ENCODE peak calls at places on chromosomes 12 and 14, in eight cellular contexts. Y is HFFc6, C is left ventricle myocardium inferior, R is fibroblast of mammary gland, D is fibroblast of lung, A is ovary, T is DND-41, I is Calu3. H is an unnamed sample.

GRCh38 chr12:87157791-87158190 is 871.4 kb downstream of the C12orf50 start:
- DNase-seq in Y (peak), C (no peak), R (peak), D (peak), A (no peak), T (no peak), I (no peak), H (no peak)

GRCh38 chr12:116916122-116916521 is 5.4 kb downstream of the FBXW8 start:
- DNase-seq in Y (peak), C (no peak), R (peak), D (peak), A (no peak), T (no peak), I (peak), H (no peak)

GRCh38 chr12:124564232-124564958 is 3.0 kb downstream of the NCOR2 start:
- DNase-seq in Y (no peak), C (no peak), R (no peak), D (no peak), A (no peak), T (no peak), I (no peak), H (no peak)

GRCh38 chr14:86777950-86778602 is 1214.9 kb downstream of the GALC start:
- DNase-seq in Y (peak), C (no peak), R (peak), D (peak), A (no peak), T (no peak), I (no peak), H (no peak)

GRCh38 chr14:90575781-90576180 is 179.0 kb downstream of the CALM1 start:
- DNase-seq in Y (no peak), C (no peak), R (no peak), D (no peak), A (no peak), T (no peak), I (no peak), H (no peak)

GRCh38 chr14:75088566-75089373 is 19.3 kb downstream of the ZC2HC1C start:
- DNase-seq in Y (peak), C (no peak), R (peak), D (peak), A (peak), T (peak), I (peak), H (no peak)

GRCh38 chr12:108772247-108772646 is 40.9 kb upstream of the CORO1C start:
- DNase-seq in Y (no peak), C (peak), R (no peak), D (no peak), A (no peak), T (peak), I (no peak), H (no peak)

GRCh38 chr14:103910984-103911383 is 17.3 kb upstream of the TDRD9 start:
- DNase-seq in Y (no peak), C (no peak), R (no peak), D (no peak), A (no peak), T (no peak), I (no peak), H (no peak)

GRCh38 chr12:89162704-89163261 is 189.5 kb downstream of the DUSP6 start:
- DNase-seq in Y (peak), C (peak), R (peak), D (peak), A (peak), T (peak), I (no peak), H (peak)

GRCh38 chr14:50218501-50218900 is 12.9 kb downstream of the SOS2 start:
- DNase-seq in Y (no peak), C (no peak), R (peak), D (no peak), A (no peak), T (no peak), I (no peak), H (no peak)

GRCh38 chr12:32450768-32451167 is 51.4 kb downstream of the FGD4 start:
- DNase-seq in Y (no peak), C (no peak), R (no peak), D (no peak), A (no peak), T (no peak), I (no peak), H (no peak)

GRCh38 chr14:28767851-28768548 is 1.4 kb downstream of the FOXG1 start:
- DNase-seq in Y (no peak), C (no peak), R (no peak), D (no peak), A (no peak), T (no peak), I (no peak), H (no peak)

GRCh38 chr12:110704750-110705149 is 15.8 kb upstream of the HVCN1 start:
- DNase-seq in Y (no peak), C (no peak), R (no peak), D (no peak), A (no peak), T (no peak), I (peak), H (no peak)

GRCh38 chr12:123043536-123044001 is 63.1 kb downstream of the ARL6IP4 start:
- DNase-seq in Y (peak), C (peak), R (peak), D (peak), A (peak), T (peak), I (peak), H (peak)

GRCh38 chr12:109777544-109777943 is 55.7 kb downstream of the TRPV4 start:
- DNase-seq in Y (peak), C (no peak), R (peak), D (peak), A (no peak), T (peak), I (peak), H (no peak)

GRCh38 chr14:91320266-91320665 is 75.8 kb upstream of the GPR68 start:
- DNase-seq in Y (no peak), C (no peak), R (no peak), D (no peak), A (no peak), T (no peak), I (no peak), H (no peak)

GRCh38 chr12:94498073-94498472 is 38.4 kb upstream of the CEP83 start:
- DNase-seq in Y (no peak), C (no peak), R (no peak), D (no peak), A (no peak), T (peak), I (no peak), H (no peak)

GRCh38 chr12:120394483-120395367 is 25.8 kb upstream of the MSI1 start:
- DNase-seq in Y (no peak), C (no peak), R (no peak), D (no peak), A (no peak), T (no peak), I (peak), H (no peak)

DNA sequence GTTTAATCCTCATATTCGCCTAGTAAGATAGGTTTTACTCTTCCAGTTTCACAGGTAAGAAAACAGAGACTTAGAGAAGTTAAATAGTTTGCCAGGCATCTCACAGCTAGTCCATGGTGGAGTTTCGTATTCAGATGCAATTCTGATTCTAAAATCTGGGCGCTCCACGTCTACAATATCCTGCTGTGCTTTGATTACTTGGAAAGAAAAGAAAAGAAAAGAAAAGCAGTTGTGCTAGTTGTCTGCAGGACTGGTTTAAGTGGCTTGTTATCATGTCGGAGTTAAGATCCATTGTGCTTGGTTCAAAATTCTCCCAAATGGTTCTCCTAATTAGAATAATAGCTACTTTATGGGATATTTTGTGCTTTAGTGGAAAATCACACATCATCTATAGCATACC is 18.6 kb downstream of the AKAP3 start:
- DNase-seq in Y (no peak), C (no peak), R (no peak), D (no peak), A (no peak), T (no peak), I (no peak), H (no peak)
- TF ChIP-seq CTCF in Y (no peak), C (no peak), R (no peak), D (no peak), A (no peak), T (no peak), I (no peak), H (no peak)

DNA sequence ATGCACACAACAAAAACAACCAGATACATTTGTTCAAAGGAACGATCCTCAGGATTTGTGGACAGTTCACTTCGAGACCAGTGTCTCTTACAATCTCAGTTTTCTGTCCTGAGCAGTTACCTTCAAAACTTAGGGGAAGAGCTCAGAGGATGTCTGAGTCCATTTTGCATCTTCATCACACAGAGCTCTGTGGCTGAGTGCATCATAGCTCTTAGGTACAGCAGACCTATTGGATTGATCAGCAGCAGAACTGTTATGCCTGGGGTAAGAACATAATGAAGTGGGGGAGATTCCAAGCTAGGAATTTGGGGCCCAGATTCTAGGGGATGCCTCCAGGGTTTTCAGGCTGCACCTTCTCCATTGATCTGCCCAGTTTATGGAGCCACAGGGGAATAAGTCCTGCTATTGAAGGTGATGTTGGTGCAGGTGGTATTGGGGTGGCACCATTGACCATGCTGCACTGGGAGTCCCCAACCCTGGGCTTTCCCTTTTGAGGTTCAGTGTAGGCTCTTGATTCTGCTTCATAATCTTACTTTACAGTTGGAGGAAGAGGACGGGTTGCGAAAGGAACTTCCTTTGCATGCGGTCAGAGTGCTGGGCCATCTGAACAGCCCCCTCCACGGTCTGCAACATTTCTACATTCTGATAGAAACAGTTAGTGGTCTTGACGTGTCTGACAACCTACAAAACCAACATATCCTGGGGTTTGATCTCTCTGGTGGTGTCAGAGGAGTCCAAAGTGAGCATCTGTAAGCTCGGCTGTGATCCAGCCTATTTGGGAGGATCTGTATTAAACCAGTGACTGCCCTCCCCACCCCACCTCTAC is 112.8 kb downstream of the CHST11 start:
- DNase-seq in Y (no peak), C (no peak), R (no peak), D (no peak), A (no peak), T (peak), I (no peak), H (no peak)
- TF ChIP-seq CTCF in Y (no peak), C (no peak), R (no peak), D (no peak), A (no peak), T (no peak), I (no peak), H (no peak)

DNA sequence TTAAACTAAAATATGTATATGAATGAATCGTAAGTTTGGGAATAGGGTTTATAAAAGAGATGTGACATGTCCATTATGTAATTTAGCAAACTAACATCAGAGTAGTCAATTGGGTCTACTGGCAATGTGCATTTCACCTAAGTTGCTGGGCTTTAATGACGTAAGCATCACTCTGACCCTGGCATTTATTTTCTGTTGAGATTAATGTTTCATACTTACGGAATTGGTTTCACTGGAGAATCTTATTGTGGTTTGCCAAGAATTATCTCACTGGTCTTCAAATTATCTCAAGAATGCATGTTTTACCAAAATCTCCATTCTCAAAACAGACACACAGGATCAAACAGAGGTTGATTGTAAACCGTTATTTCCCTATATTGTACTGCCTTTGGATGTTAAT is 437.1 kb downstream of the NPAS3 start:
- DNase-seq in Y (no peak), C (no peak), R (peak), D (peak), A (no peak), T (no peak), I (no peak), H (no peak)
- TF ChIP-seq CTCF in Y (no peak), C (no peak), R (no peak), D (no peak), A (no peak), T (no peak), I (no peak), H (no peak)

DNA sequence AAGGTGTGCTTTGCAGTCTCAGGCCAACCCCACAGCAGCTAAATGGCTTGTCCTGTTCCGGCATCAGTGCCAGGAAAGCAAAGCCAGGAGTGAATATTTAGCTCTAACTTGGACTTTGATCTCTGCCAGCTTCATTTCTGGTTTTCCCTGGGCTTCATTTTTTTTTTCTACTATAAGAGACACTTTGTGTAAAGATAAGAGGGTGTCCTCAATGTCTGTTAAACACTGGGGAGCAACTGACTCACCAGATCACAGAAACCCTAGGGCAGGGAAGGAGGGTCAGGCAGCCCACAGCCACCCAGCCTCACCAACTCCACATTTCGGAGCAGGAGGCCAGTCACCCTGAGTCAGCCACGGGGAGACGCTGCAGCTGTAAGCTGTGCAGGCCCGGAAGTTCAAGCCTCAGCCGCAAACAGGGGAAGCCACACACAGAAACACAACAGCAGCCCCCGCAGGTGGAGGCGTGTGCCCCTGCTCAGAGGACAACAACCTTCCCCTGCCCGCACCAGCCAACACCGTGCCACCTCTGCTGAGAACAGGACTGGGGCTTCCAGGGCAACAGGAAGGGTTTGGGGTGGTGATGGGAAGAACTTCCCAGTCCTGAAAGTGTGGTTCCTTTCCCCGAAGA is 6.3 kb downstream of the TNFRSF1A start:
- DNase-seq in Y (peak), C (peak), R (peak), D (peak), A (peak), T (peak), I (peak), H (peak)
- TF ChIP-seq CTCF in Y (peak), C (peak), R (peak), D (peak), A (peak), T (peak), I (no peak), H (peak)

GRCh38 chr12:68222336-68222735 is 3.3 kb downstream of the IL26 start:
- DNase-seq in Y (no peak), C (no peak), R (peak), D (no peak), A (no peak), T (no peak), I (no peak), H (no peak)

GRCh38 chr12:68225576-68226476 is at the start of gene IL26:
- DNase-seq in Y (no peak), C (no peak), R (no peak), D (no peak), A (no peak), T (no peak), I (no peak), H (no peak)

GRCh38 chr12:68224613-68225285 is 861 bp downstream of the IL26 start:
- DNase-seq in Y (peak), C (no peak), R (peak), D (peak), A (no peak), T (no peak), I (no peak), H (no peak)

GRCh38 chr12:68223067-68223747 is 2.4 kb downstream of the IL26 start:
- DNase-seq in Y (peak), C (peak), R (peak), D (peak), A (peak), T (peak), I (peak), H (peak)

GRCh38 chr12:68221497-68221896 is 4.1 kb downstream of the IL26 start:
- DNase-seq in Y (no peak), C (no peak), R (no peak), D (no peak), A (no peak), T (no peak), I (no peak), H (no peak)
- TF ChIP-seq CTCF in Y (no peak), C (no peak), R (no peak), D (no peak), A (no peak), T (no peak), I (no peak), H (no peak)